ENCODE peak calls at places on chromosome 16, in six cellular contexts. P is Panc1; H is gastroesophageal sphincter; E is upper lobe of right lung; S is foreskin keratinocyte; Q is stimulated activated memory B cell treated with anti-CD40 and anti-IgM and Interleukin-4, amounts not matched to agents 10 μg/mL and 1 μg/mL and 100 μg/mL, for 72 hours. A is an unnamed sample.
A peak's percentile ranks its signal among the peaks of the same experiment; 100 is the strongest.

GRCh38 chr16:67000384-67001158 is 12.2 kb downstream of the CES4A start:
- ATAC-seq in Q (peak; percentile 79), P (peak; percentile 86), E (peak; percentile 75), S (peak; percentile 53), H (peak; percentile 52), A (peak; percentile 66)

GRCh38 chr16:78134944-78135619 is 35.6 kb downstream of the WWOX start:
- ATAC-seq in H (no peak), Q (no peak), P (no peak), E (peak; percentile 81), S (no peak), A (no peak)

GRCh38 chr16:14241631-14242030 is 170.5 kb downstream of the MRTFB start:
- ATAC-seq in Q (no peak), S (no peak), P (no peak), E (no peak), H (no peak), A (no peak)

GRCh38 chr16:17194190-17194780 is 276.5 kb downstream of the XYLT1 start:
- ATAC-seq in P (no peak), S (peak; percentile 59), H (peak; percentile 46), E (peak; percentile 84), Q (peak; percentile 60), A (peak; percentile 36)

GRCh38 chr16:85227262-85227923 is 115.1 kb upstream of the CIBAR2 start:
- ATAC-seq in H (no peak), P (peak; percentile 27), Q (peak; percentile 90), E (no peak), S (no peak), A (no peak)

GRCh38 chr16:23519282-23519681 is 9.0 kb upstream of the GGA2 start:
- ATAC-seq in Q (no peak), P (no peak), E (no peak), H (no peak), S (peak; percentile 50), A (no peak)

GRCh38 chr16:10114411-10114810 is 67.8 kb downstream of the GRIN2A start:
- ATAC-seq in S (no peak), Q (no peak), E (no peak), H (no peak), P (no peak), A (no peak)

GRCh38 chr16:23317751-23318150 is 15.6 kb downstream of the SCNN1B start:
- ATAC-seq in P (peak; percentile 47), Q (no peak), H (no peak), E (peak; percentile 1), S (no peak), A (peak; percentile 6)

GRCh38 chr16:20285993-20286499 is 41.3 kb downstream of the GP2 start:
- ATAC-seq in E (no peak), P (no peak), S (no peak), Q (no peak), H (no peak), A (no peak)

GRCh38 chr16:2902337-2903130 is 9.2 kb upstream of the FLYWCH1 start:
- ATAC-seq in E (no peak), P (no peak), Q (no peak), S (no peak), H (no peak), A (no peak)

GRCh38 chr16:1204941-1205340 is 20.1 kb downstream of the TPSG1 start:
- ATAC-seq in E (no peak), Q (no peak), S (no peak), H (no peak), P (no peak), A (no peak)

GRCh38 chr16:28069921-28070794 is 6.6 kb upstream of the GSG1L start:
- ATAC-seq in H (no peak), P (peak; percentile 44), Q (no peak), S (no peak), E (no peak), A (no peak)

GRCh38 chr16:30184430-30185140 is 1.2 kb downstream of the CORO1A start:
- ATAC-seq in S (no peak), P (no peak), H (no peak), Q (peak; percentile 10), E (peak; percentile 0), A (no peak)

GRCh38 chr16:73037331-73037745 is 10.6 kb downstream of the ZFHX3 start:
- ATAC-seq in S (no peak), P (no peak), E (peak; percentile 66), H (peak; percentile 12), Q (no peak), A (no peak)

GRCh38 chr16:22358000-22358399 is 16.4 kb downstream of the CDR2 start:
- ATAC-seq in P (no peak), Q (no peak), S (no peak), E (no peak), H (no peak), A (no peak)

GRCh38 chr16:11213373-11213772 is 42.6 kb downstream of the SOCS1 start:
- ATAC-seq in E (no peak), Q (peak; percentile 40), S (peak; percentile 16), P (peak; percentile 4), H (no peak), A (peak; percentile 20)

GRCh38 chr16:64974381-64974780 is 147.5 kb downstream of the CDH11 start:
- ATAC-seq in S (no peak), Q (no peak), P (no peak), E (no peak), H (no peak), A (no peak)

GRCh38 chr16:90047714-90048346 is 28.6 kb upstream of the DBNDD1 start:
- ATAC-seq in E (peak; percentile 24), H (peak; percentile 15), Q (no peak), S (no peak), P (peak; percentile 9), A (peak; percentile 1)

GRCh38 chr16:70678898-70679652 is 6.8 kb downstream of the MTSS2 start:
- ATAC-seq in Q (no peak), P (no peak), E (no peak), H (no peak), S (no peak), A (no peak)

GRCh38 chr16:50696575-50697420 is 3.4 kb downstream of the NOD2 start:
- ATAC-seq in P (no peak), E (peak; percentile 79), S (peak; percentile 84), Q (peak; percentile 34), H (peak; percentile 69), A (peak; percentile 90)

GRCh38 chr16:88681709-88682451 is 4.4 kb downstream of the SNAI3 start:
- ATAC-seq in H (peak; percentile 32), S (no peak), Q (peak; percentile 90), P (peak; percentile 13), E (peak; percentile 46), A (peak; percentile 19)

GRCh38 chr16:87840462-87840978 is 28.8 kb downstream of the SLC7A5 start:
- ATAC-seq in H (no peak), S (no peak), E (no peak), Q (no peak), P (no peak), A (no peak)

GRCh38 chr16:57799619-57800212 is 2.6 kb downstream of the KIFC3 start:
- ATAC-seq in P (no peak), Q (no peak), E (no peak), S (no peak), H (no peak), A (no peak)

GRCh38 chr16:67833035-67833417 is 9.1 kb upstream of the THAP11 start:
- ATAC-seq in H (peak; percentile 3), S (peak; percentile 72), E (no peak), Q (no peak), P (peak; percentile 26), A (peak; percentile 69)

GRCh38 chr16:81263470-81264200 is 25.1 kb downstream of the BCO1 start:
- ATAC-seq in E (no peak), H (peak; percentile 27), Q (no peak), S (no peak), P (no peak), A (no peak)

GRCh38 chr16:56742030-56742984 is 12.4 kb downstream of the NUP93 start:
- ATAC-seq in E (no peak), P (peak; percentile 72), Q (no peak), S (peak; percentile 95), H (peak; percentile 57), A (peak; percentile 94)

GRCh38 chr16:66562409-66562808 is 3.8 kb upstream of the CMTM1 start:
- ATAC-seq in Q (no peak), E (no peak), H (no peak), P (no peak), S (no peak), A (no peak)

GRCh38 chr16:48526058-48526957 is 83.7 kb downstream of the N4BP1 start:
- ATAC-seq in H (no peak), E (peak; percentile 57), P (peak; percentile 80), Q (peak; percentile 78), S (peak; percentile 96), A (peak; percentile 88)

GRCh38 chr16:56910654-56911539 is 21.0 kb upstream of the HERPUD1 start:
- ATAC-seq in E (peak; percentile 68), S (peak; percentile 49), Q (peak; percentile 18), P (no peak), H (peak; percentile 42), A (no peak)

GRCh38 chr16:64440421-64440831 is 681.4 kb downstream of the CDH11 start:
- ATAC-seq in E (peak; percentile 62), Q (no peak), H (peak; percentile 74), P (peak; percentile 72), S (peak; percentile 86), A (no peak)

GRCh38 chr16:81497690-81498089 is 53.1 kb downstream of the CMIP start:
- ATAC-seq in Q (peak; percentile 21), E (peak; percentile 64), H (no peak), S (no peak), P (peak; percentile 44), A (no peak)

GRCh38 chr16:31568577-31569359 is 41.1 kb downstream of the AHSP start:
- ATAC-seq in E (peak; percentile 96), H (peak; percentile 22), Q (no peak), P (no peak), S (no peak), A (no peak)

GRCh38 chr16:80387308-80387921 is 153.4 kb upstream of the DYNLRB2 start:
- ATAC-seq in H (no peak), P (no peak), Q (no peak), E (no peak), S (no peak), A (no peak)

GRCh38 chr16:83247767-83248372 is 559.9 kb upstream of the HSBP1 start:
- ATAC-seq in H (no peak), E (no peak), S (no peak), P (no peak), Q (no peak), A (no peak)

GRCh38 chr16:87812200-87812656 is 46.4 kb upstream of the KLHDC4 start:
- ATAC-seq in E (no peak), H (no peak), Q (no peak), P (no peak), S (no peak), A (no peak)

A was measured in esophagus mucosa.